ENCODE peak calls at places on chromosome 5, in eight cellular contexts. Z is GM03348; D is HEK293T; T is CD4-positive, alpha-beta memory T cell; A is A549; Y is HS-5; E is GM04503; R is left cardiac atrium. W is an unnamed sample.

GRCh38 chr5:90473321-90474234 is 993 bp downstream of the MBLAC2 start:
- DNase-seq in Z (peak), D (peak), T (peak), A (peak), Y (no peak), E (no peak), R (peak), W (peak)

GRCh38 chr5:169914766-169915165 is 65.5 kb downstream of the INSYN2B start:
- DNase-seq in Z (peak), D (no peak), T (no peak), A (no peak), Y (no peak), E (no peak), R (peak), W (no peak)

GRCh38 chr5:38827525-38827924 is 18.3 kb upstream of the OSMR start:
- DNase-seq in Z (no peak), D (no peak), T (no peak), A (no peak), Y (no peak), E (no peak), R (no peak), W (no peak)

GRCh38 chr5:143345671-143346440 is 57.6 kb downstream of the NR3C1 start:
- DNase-seq in Z (no peak), D (no peak), T (no peak), A (no peak), Y (no peak), E (no peak), R (no peak), W (no peak)

GRCh38 chr5:115470921-115471320 is 73.7 kb downstream of the FEM1C start:
- DNase-seq in Z (no peak), D (no peak), T (no peak), A (no peak), Y (no peak), E (no peak), R (no peak), W (no peak)

GRCh38 chr5:90983748-90984147 is 399.4 kb downstream of the ARRDC3 start:
- DNase-seq in Z (no peak), D (no peak), T (no peak), A (peak), Y (no peak), E (no peak), R (no peak), W (no peak)

GRCh38 chr5:80165430-80165829 is 90.4 kb downstream of the SERINC5 start:
- DNase-seq in Z (no peak), D (no peak), T (no peak), A (no peak), Y (no peak), E (no peak), R (no peak), W (no peak)

GRCh38 chr5:181124526-181124925 is 6.4 kb downstream of the OR2V1 start:
- DNase-seq in Z (no peak), D (no peak), T (no peak), A (no peak), Y (no peak), E (no peak), R (no peak), W (no peak)

GRCh38 chr5:119323630-119324000 is 32.2 kb upstream of the TNFAIP8 start:
- DNase-seq in Z (peak), D (peak), T (no peak), A (peak), Y (no peak), E (no peak), R (no peak), W (no peak)

GRCh38 chr5:68270576-68270975 is 55.0 kb downstream of the PIK3R1 start:
- DNase-seq in Z (no peak), D (no peak), T (no peak), A (no peak), Y (no peak), E (no peak), R (no peak), W (no peak)

GRCh38 chr5:74206571-74207550 is 433.7 kb downstream of the ENC1 start:
- DNase-seq in Z (peak), D (no peak), T (no peak), A (no peak), Y (peak), E (peak), R (peak), W (no peak)

GRCh38 chr5:9543266-9543925 is 2.5 kb downstream of the SEMA5A start:
- DNase-seq in Z (no peak), D (no peak), T (no peak), A (no peak), Y (no peak), E (no peak), R (no peak), W (no peak)

GRCh38 chr5:154214236-154215106 is 23.9 kb downstream of the GALNT10 start:
- DNase-seq in Z (peak), D (no peak), T (no peak), A (peak), Y (peak), E (no peak), R (no peak), W (no peak)

GRCh38 chr5:79495311-79495710 is 18.6 kb downstream of the HOMER1 start:
- DNase-seq in Z (no peak), D (no peak), T (no peak), A (peak), Y (no peak), E (no peak), R (no peak), W (no peak)

GRCh38 chr5:173473293-173473692 is 143.2 kb downstream of the BOD1 start:
- DNase-seq in Z (no peak), D (no peak), T (no peak), A (no peak), Y (no peak), E (no peak), R (no peak), W (no peak)

GRCh38 chr5:93359296-93359957 is 221.6 kb downstream of the NR2F1-AS1 start:
- DNase-seq in Z (no peak), D (no peak), T (no peak), A (peak), Y (peak), E (no peak), R (peak), W (no peak)

GRCh38 chr5:153460421-153460820 is 30.0 kb upstream of the GRIA1 start:
- DNase-seq in Z (peak), D (no peak), T (no peak), A (no peak), Y (peak), E (no peak), R (no peak), W (no peak)

GRCh38 chr5:178711572-178711971 is 18.9 kb downstream of the ZNF354A start:
- DNase-seq in Z (no peak), D (no peak), T (no peak), A (no peak), Y (no peak), E (no peak), R (no peak), W (no peak)

GRCh38 chr5:16406630-16407029 is 59.0 kb downstream of the ZNF622 start:
- DNase-seq in Z (no peak), D (no peak), T (no peak), A (no peak), Y (no peak), E (no peak), R (no peak), W (no peak)

GRCh38 chr5:150574818-150575537 is 65.5 kb upstream of the SYNPO start:
- DNase-seq in Z (peak), D (no peak), T (no peak), A (no peak), Y (no peak), E (no peak), R (no peak), W (no peak)

GRCh38 chr5:111930407-111930806 is 173.4 kb upstream of the NREP start:
- DNase-seq in Z (no peak), D (no peak), T (no peak), A (no peak), Y (no peak), E (no peak), R (no peak), W (no peak)